ENCODE peak calls at places on chromosomes 7 and 10, in nine cellular contexts. G is CD8-positive, alpha-beta T cell; Y is fibroblast of villous mesenchyme; V is AG04450; C is CD14-positive monocyte; T is stimulated activated CD4-positive, alpha-beta T cell treated with anti-CD3 and anti-CD28 coated beads, Interleukin-12 subunit alpha, Interleukin-12 subunit beta, amount 100 ng/mL, for 48 hours; E is NCI-H2171 treated with DMSO at 0.1 percent for 48 hours; D is activated CD4-positive, alpha-beta T cell treated with anti-CD3 and anti-CD28 coated beads, Interleukin-2, amount 50 U/mL, for 1 hour; Q is psoas muscle. I is an unnamed sample.

GRCh38 chr10:46106410-46107255 is 60.6 kb upstream of the MSMB start:
- DNase-seq in G (no peak), Y (peak), V (no peak), C (peak), T (no peak), E (peak), D (no peak), Q (peak), I (no peak)

GRCh38 chr7:8908889-8909288 is 475.5 kb downstream of the NXPH1 start:
- DNase-seq in G (no peak), Y (no peak), V (no peak), C (no peak), T (no peak), E (peak), D (no peak), Q (no peak), I (no peak)

GRCh38 chr10:986137-986825 is 2.0 kb upstream of the GTPBP4 start:
- DNase-seq in G (no peak), Y (peak), V (no peak), C (no peak), T (no peak), E (no peak), D (no peak), Q (no peak), I (peak)

GRCh38 chr10:82150123-82150900 is 275.3 kb downstream of the NRG3 start:
- DNase-seq in G (no peak), Y (peak), V (no peak), C (no peak), T (no peak), E (peak), D (no peak), Q (peak), I (peak)

GRCh38 chr10:16950686-16951681 is 133.8 kb upstream of the RSU1 start:
- DNase-seq in G (no peak), Y (peak), V (no peak), C (no peak), T (no peak), E (no peak), D (peak), Q (no peak), I (peak)

GRCh38 chr7:39433550-39433949 is 132.7 kb upstream of the YAE1 start:
- DNase-seq in G (no peak), Y (no peak), V (no peak), C (no peak), T (no peak), E (no peak), D (no peak), Q (no peak), I (no peak)

GRCh38 chr10:111872591-111872990 is 311.0 kb downstream of the GPAM start:
- DNase-seq in G (no peak), Y (no peak), V (no peak), C (no peak), T (no peak), E (no peak), D (no peak), Q (no peak), I (peak)

GRCh38 chr10:60666221-60666620 is 112.1 kb upstream of the CDK1 start:
- DNase-seq in G (no peak), Y (peak), V (no peak), C (peak), T (no peak), E (no peak), D (no peak), Q (no peak), I (no peak)

GRCh38 chr10:35336084-35336831 is at the start of gene CCNY:
- DNase-seq in G (peak), Y (peak), V (no peak), C (peak), T (peak), E (peak), D (peak), Q (peak), I (no peak)

GRCh38 chr10:70715853-70716795 is 43.8 kb downstream of the ADAMTS14 start:
- DNase-seq in G (no peak), Y (peak), V (peak), C (peak), T (peak), E (peak), D (no peak), Q (no peak), I (peak)

GRCh38 chr10:107971973-107972372 is 807.5 kb upstream of the SORCS1 start:
- DNase-seq in G (no peak), Y (peak), V (no peak), C (no peak), T (no peak), E (no peak), D (no peak), Q (no peak), I (peak)

GRCh38 chr7:27885652-27886051 is 145.7 kb downstream of the TAX1BP1 start:
- DNase-seq in G (no peak), Y (no peak), V (no peak), C (no peak), T (no peak), E (no peak), D (no peak), Q (no peak), I (no peak)

GRCh38 chr7:50427518-50427917 is 22.6 kb downstream of the FIGNL1 start:
- DNase-seq in G (no peak), Y (no peak), V (no peak), C (no peak), T (no peak), E (no peak), D (no peak), Q (no peak), I (no peak)